ENCODE peak calls at places on chromosomes 6 and 20, in four cellular contexts. Q is K562, P is HepG2, D is H1. Y is an unnamed sample.

GRCh38 chr6:71496018-71496800 is 207.6 kb downstream of the OGFRL1 start:
- DNase-seq in Q (no peak), D (no peak), P (no peak), Y (peak)

GRCh38 chr6:36492621-36493020 is 49.8 kb downstream of the KCTD20 start:
- DNase-seq in Q (no peak), D (no peak), P (no peak), Y (no peak)

GRCh38 chr6:53369876-53370515 is 21.2 kb upstream of the ELOVL5 start:
- DNase-seq in P (no peak), Q (no peak), D (no peak), Y (no peak)

GRCh38 chr20:14526891-14527290 is 189.5 kb upstream of the FLRT3 start:
- DNase-seq in Q (no peak), D (no peak), P (no peak), Y (no peak)

GRCh38 chr6:69917834-69918233 is 51.5 kb downstream of the COL19A1 start:
- DNase-seq in D (no peak), P (no peak), Q (no peak), Y (no peak)

GRCh38 chr6:36679043-36679821 is 718 bp downstream of the CDKN1A start:
- DNase-seq in D (peak), Q (peak), P (peak), Y (peak)

GRCh38 chr6:138972226-138972665 is 15.8 kb downstream of the REPS1 start:
- DNase-seq in D (no peak), Q (no peak), P (no peak), Y (peak)

GRCh38 chr6:33279971-33280511 is 3.1 kb downstream of the B3GALT4 start:
- DNase-seq in Q (peak), D (no peak), P (peak), Y (peak)

GRCh38 chr6:45920819-45921511 is 94.7 kb downstream of the CLIC5 start:
- DNase-seq in D (no peak), Q (no peak), P (no peak), Y (no peak)

GRCh38 chr20:31677553-31678260 is 40.0 kb downstream of the COX4I2 start:
- DNase-seq in D (no peak), P (no peak), Q (no peak), Y (no peak)

GRCh38 chr20:31676534-31677030 is 38.9 kb downstream of the COX4I2 start:
- DNase-seq in D (no peak), P (no peak), Q (peak), Y (no peak)

GRCh38 chr20:31674895-31675827 is 37.4 kb downstream of the COX4I2 start:
- DNase-seq in D (no peak), P (no peak), Q (peak), Y (peak)

GRCh38 chr20:31673943-31674463 is 36.3 kb downstream of the COX4I2 start:
- DNase-seq in Q (no peak), D (no peak), P (no peak), Y (no peak)

DNA sequence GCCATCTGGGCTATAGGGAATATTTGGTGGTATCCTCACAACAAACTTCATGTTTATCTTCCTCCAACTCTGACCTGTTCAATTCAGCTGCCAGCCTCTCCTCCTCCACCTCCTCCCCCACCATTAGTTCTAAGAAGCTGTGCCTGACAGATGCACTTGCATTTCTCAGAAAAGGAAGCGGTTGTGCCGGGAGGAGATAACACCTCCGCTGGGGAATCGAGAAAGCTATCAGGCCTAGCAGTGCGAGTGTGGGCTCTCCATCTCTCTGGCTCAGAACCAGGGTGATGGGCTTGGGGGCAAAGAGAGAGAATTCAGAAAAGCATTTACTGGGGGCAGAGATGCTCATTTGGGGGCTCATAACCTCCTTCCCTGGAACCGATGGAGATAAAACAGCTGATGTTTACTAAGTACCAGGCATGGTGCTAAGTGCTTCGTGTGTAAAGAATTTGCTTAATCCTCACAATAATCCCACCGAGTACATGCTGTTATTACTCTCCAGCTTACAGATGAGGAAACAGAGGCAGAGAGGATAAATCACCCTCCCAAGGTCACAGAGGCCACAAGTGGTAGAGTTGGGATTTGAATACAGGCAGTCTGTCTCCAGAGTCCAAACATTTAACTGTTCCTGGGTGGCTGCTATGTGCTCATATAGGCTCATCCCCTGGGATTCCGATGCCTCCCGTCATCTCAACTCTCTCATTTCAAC is 38.3 kb downstream of the COX4I2 start:
- DNase-seq in P (no peak), Q (peak), D (no peak), Y (peak)
- H3K9ac ChIP-seq in P (no peak), Q (peak), D (no peak), Y (peak)

GRCh38 chr6:49634080-49634810 is 2.4 kb downstream of the RHAG start:
- DNase-seq in Q (no peak), D (no peak), P (no peak), Y (no peak)

GRCh38 chr6:49634811-49635159 is 1.9 kb downstream of the RHAG start:
- DNase-seq in P (no peak), D (no peak), Q (peak), Y (no peak)

GRCh38 chr6:49636368-49637332 is at the start of gene RHAG:
- DNase-seq in P (no peak), Q (peak), D (no peak), Y (no peak)

GRCh38 chr6:49639177-49639817 is 2.7 kb upstream of the RHAG start:
- DNase-seq in P (peak), Q (no peak), D (no peak), Y (no peak)

GRCh38 chr6:49637333-49637698 is 677 bp upstream of the RHAG start:
- DNase-seq in Q (no peak), P (no peak), D (no peak), Y (no peak)
- TF ChIP-seq JUN in Q (no peak), P (no peak), D (no peak), Y (no peak)

GRCh38 chr6:151441390-151442166 is 10.3 kb downstream of the RMND1 start:
- DNase-seq in D (no peak), P (peak), Q (no peak), Y (no peak)

GRCh38 chr6:151440930-151441329 is 11.0 kb downstream of the RMND1 start:
- DNase-seq in D (no peak), P (no peak), Q (no peak), Y (peak)

GRCh38 chr6:151442359-151442758 is 9.6 kb downstream of the RMND1 start:
- DNase-seq in D (no peak), Q (no peak), P (no peak), Y (no peak)

GRCh38 chr6:151443449-151443848 is 8.5 kb downstream of the RMND1 start:
- DNase-seq in D (no peak), Q (no peak), P (no peak), Y (no peak)

GRCh38 chr6:151440498-151440897 is 11.4 kb downstream of the RMND1 start:
- DNase-seq in Q (no peak), D (no peak), P (no peak), Y (no peak)
- H3K9ac ChIP-seq in Q (no peak), D (no peak), P (no peak), Y (no peak)

DNA sequence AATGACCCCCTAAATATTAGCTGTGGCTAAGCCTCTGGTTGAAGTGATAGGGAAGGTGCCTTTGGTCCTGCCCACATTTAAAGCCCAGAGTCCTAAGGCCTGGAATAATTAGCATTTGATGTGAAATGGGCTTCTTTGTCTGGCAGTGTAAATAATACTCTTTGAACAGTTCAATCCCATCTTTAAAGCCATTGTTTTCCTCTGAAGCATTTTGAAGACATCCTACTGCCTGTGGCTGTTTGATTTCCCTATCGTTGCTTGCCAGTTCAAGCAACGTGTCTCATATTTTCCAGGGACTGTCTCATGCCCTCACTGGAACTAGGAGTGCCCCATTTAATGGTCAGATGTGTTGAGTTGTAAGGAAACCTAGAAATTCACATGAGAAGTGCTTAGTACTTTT is 89.3 kb upstream of the BTN3A2 start:
- DNase-seq in D (no peak), P (no peak), Q (no peak), Y (peak)
- TF ChIP-seq JUN in D (no peak), P (no peak), Q (no peak), Y (no peak)